ENCODE peak calls at places on chromosomes 12 and 14, in seven cellular contexts. B is left ventricle myocardium inferior, F is GM12878, W is H9, H is fibroblast of pulmonary artery, L is prostate gland, C is hepatocyte. J is an unnamed sample.

GRCh38 chr14:22388669-22389625 is 200.1 kb downstream of the DAD1 start:
- DNase-seq in B (no peak), F (no peak), W (no peak), H (peak), L (no peak), C (peak), J (no peak)

GRCh38 chr14:93686313-93686712 is 102.0 kb downstream of the PRIMA1 start:
- DNase-seq in B (no peak), F (no peak), W (no peak), H (no peak), L (no peak), C (no peak), J (no peak)

GRCh38 chr12:111428728-111429175 is 23.0 kb downstream of the SH2B3 start:
- DNase-seq in B (peak), F (no peak), W (no peak), H (peak), L (no peak), C (no peak), J (no peak)

GRCh38 chr12:107372229-107372658 is 278.9 kb upstream of the CRY1 start:
- DNase-seq in B (no peak), F (no peak), W (no peak), H (peak), L (no peak), C (no peak), J (no peak)

GRCh38 chr12:12474931-12475485 is 87.7 kb downstream of the DUSP16 start:
- DNase-seq in B (no peak), F (peak), W (no peak), H (peak), L (no peak), C (no peak), J (no peak)

GRCh38 chr12:100959481-100959880 is 164.9 kb downstream of the ANO4 start:
- DNase-seq in B (no peak), F (no peak), W (no peak), H (peak), L (no peak), C (peak), J (no peak)

GRCh38 chr12:31803306-31804184 is 74.7 kb upstream of the AMN1 start:
- DNase-seq in B (no peak), F (no peak), W (no peak), H (no peak), L (no peak), C (no peak), J (no peak)

GRCh38 chr12:19620222-19620621 is 180.9 kb downstream of the AEBP2 start:
- DNase-seq in B (no peak), F (no peak), W (no peak), H (peak), L (no peak), C (no peak), J (no peak)

GRCh38 chr12:113278631-113279030 is 56.3 kb downstream of the SLC8B1 start:
- DNase-seq in B (peak), F (no peak), W (no peak), H (no peak), L (no peak), C (no peak), J (no peak)

GRCh38 chr14:100531591-100532121 is 55.6 kb downstream of the BEGAIN start:
- DNase-seq in B (peak), F (no peak), W (peak), H (no peak), L (no peak), C (peak), J (peak)

GRCh38 chr12:24378548-24379011 is 429.1 kb upstream of the SOX5 start:
- DNase-seq in B (no peak), F (no peak), W (no peak), H (no peak), L (no peak), C (peak), J (no peak)

GRCh38 chr14:79028281-79028680 is 858.1 kb downstream of the NRXN3 start:
- DNase-seq in B (no peak), F (no peak), W (no peak), H (peak), L (no peak), C (no peak), J (no peak)
- TF ChIP-seq CTCF in B (no peak), F (no peak), W (no peak), H (no peak), L (no peak), C (no peak), J (no peak)

GRCh38 chr14:20546877-20547276 is 14.0 kb downstream of the RNASE9 start:
- DNase-seq in B (no peak), F (no peak), W (no peak), H (no peak), L (no peak), C (peak), J (no peak)
- TF ChIP-seq CTCF in B (no peak), F (no peak), W (no peak), H (no peak), L (no peak), C (no peak), J (no peak)

DNA sequence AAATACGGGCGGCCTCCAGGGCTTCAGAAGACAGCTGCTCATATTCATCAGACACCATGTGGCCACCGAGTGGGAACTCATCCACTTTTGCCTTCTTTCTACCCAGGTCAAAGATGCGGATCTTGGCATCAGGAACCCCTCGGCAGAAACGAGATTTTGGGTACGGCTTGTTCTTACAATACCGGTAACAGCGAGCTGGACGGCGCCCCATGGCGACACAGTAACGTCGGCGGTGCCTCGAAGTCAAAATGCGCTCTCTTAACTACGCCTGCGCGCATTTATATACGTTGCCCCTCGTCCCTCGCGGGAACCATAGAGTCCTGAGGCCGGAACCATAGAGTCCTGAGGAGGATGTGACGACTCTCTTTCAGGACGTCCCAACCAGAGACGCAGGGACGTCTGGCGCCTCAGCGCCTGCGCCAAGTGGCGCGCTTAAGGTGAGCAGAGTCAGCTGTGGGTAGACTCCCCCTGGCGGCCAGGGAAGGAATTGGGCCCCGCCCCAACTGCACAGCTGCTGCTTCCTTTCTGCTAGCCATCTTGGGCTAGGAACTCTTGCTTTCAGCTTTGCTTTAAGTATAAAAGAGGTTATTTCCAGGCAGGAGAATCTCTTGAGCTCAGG is at the start of gene RPL10L:
- DNase-seq in B (no peak), F (no peak), W (peak), H (no peak), L (no peak), C (no peak), J (peak)
- TF ChIP-seq CTCF in B (no peak), F (no peak), W (peak), H (no peak), L (no peak), C (no peak), J (peak)

GRCh38 chr12:3049176-3049575 is 28.0 kb upstream of the TSPAN9 start:
- DNase-seq in B (no peak), F (no peak), W (no peak), H (no peak), L (no peak), C (no peak), J (no peak)

GRCh38 chr12:3046441-3047200 is 30.6 kb upstream of the TSPAN9 start:
- DNase-seq in B (peak), F (no peak), W (no peak), H (peak), L (no peak), C (no peak), J (no peak)

GRCh38 chr12:3048540-3048939 is 28.6 kb upstream of the TSPAN9 start:
- DNase-seq in B (no peak), F (no peak), W (no peak), H (no peak), L (no peak), C (no peak), J (no peak)

GRCh38 chr12:3049596-3050314 is 27.4 kb upstream of the TSPAN9 start:
- DNase-seq in B (no peak), F (no peak), W (no peak), H (no peak), L (no peak), C (no peak), J (no peak)

GRCh38 chr12:3047961-3048360 is 29.2 kb upstream of the TSPAN9 start:
- DNase-seq in B (peak), F (no peak), W (peak), H (no peak), L (no peak), C (no peak), J (no peak)
- TF ChIP-seq CTCF in B (no peak), F (no peak), W (no peak), H (no peak), L (no peak), C (no peak), J (no peak)

GRCh38 chr14:30706704-30707103 is 84.6 kb downstream of the SCFD1 start:
- DNase-seq in B (no peak), F (no peak), W (no peak), H (no peak), L (no peak), C (no peak), J (no peak)

GRCh38 chr14:30709201-30709600 is 87.1 kb downstream of the SCFD1 start:
- DNase-seq in B (no peak), F (no peak), W (no peak), H (no peak), L (no peak), C (no peak), J (no peak)

GRCh38 chr14:30710870-30711269 is 88.8 kb downstream of the SCFD1 start:
- DNase-seq in B (no peak), F (no peak), W (no peak), H (no peak), L (no peak), C (no peak), J (no peak)

GRCh38 chr14:30708157-30708556 is 86.0 kb downstream of the SCFD1 start:
- DNase-seq in B (no peak), F (no peak), W (peak), H (no peak), L (no peak), C (no peak), J (no peak)
- TF ChIP-seq CTCF in B (no peak), F (no peak), W (peak), H (no peak), L (no peak), C (no peak), J (no peak)

DNA sequence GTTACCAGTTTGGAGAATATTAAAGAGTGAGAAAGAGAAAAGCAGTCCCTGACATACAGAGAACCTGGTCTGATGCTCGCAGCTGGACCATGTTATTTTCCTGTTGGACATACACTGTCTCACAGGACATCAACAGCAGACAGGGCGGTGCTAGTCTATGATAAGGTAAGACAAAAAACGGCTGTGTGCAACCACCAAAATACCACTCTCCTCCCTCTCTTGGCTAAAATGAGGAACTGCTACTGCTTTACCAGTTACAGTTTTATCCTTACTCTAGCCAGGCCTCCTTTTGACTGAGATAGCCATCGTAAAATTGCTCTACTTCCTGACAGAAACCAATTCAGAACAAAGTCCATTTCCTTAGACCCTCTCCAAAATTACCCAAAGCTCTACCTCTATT is 47.0 kb upstream of the ERGIC2 start:
- DNase-seq in B (no peak), F (peak), W (no peak), H (peak), L (no peak), C (peak), J (no peak)
- TF ChIP-seq CTCF in B (peak), F (peak), W (peak), H (peak), L (no peak), C (no peak), J (no peak)

GRCh38 chr14:24817638-24818053 is 183.7 kb upstream of the GZMB start:
- DNase-seq in B (no peak), F (no peak), W (no peak), H (peak), L (no peak), C (peak), J (no peak)
- TF ChIP-seq CTCF in B (peak), F (no peak), W (peak), H (peak), L (peak), C (peak), J (no peak)

GRCh38 chr14:47442206-47442605 is 233.2 kb downstream of the MDGA2 start:
- DNase-seq in B (no peak), F (no peak), W (peak), H (peak), L (no peak), C (peak), J (peak)
- TF ChIP-seq CTCF in B (peak), F (no peak), W (peak), H (no peak), L (no peak), C (peak), J (no peak)

DNA sequence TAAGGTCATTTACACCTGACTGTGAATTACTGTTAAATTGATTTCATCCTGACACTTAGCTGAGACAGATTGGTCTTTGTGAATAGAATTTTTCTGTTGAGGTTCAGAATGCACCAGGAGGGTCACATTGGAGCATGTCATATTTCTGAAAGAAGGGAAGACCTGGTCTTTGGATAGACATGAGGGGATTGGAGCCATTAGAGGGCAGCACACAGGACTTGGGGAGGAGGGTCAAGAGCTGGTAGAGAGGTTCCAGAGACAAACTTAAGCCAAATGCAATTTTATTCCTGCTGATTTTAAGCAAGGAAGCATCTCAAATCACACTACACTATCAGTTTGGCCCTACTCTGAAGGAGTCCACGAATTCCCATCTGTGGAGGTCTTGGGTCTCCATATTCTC is 41.1 kb downstream of the GUCY2C start:
- DNase-seq in B (no peak), F (no peak), W (no peak), H (no peak), L (no peak), C (no peak), J (no peak)
- TF ChIP-seq CTCF in B (no peak), F (no peak), W (peak), H (no peak), L (no peak), C (no peak), J (no peak)

J was measured in glutamatergic neuron.